ENCODE peak calls at places on chromosomes 6 and 20, in six cellular contexts. S is GM23338; M is B cell; W is naive thymus-derived CD4-positive, alpha-beta T cell; K is HCT116; I is naive thymus-derived CD8-positive, alpha-beta T cell. A is an unnamed sample.

GRCh38 chr6:14619419-14619781 is 501.8 kb downstream of the CD83 start:
- DNase-seq in S (no peak), M (no peak), W (no peak), K (no peak), I (no peak), A (no peak)

GRCh38 chr6:159256128-159256527 is 86.9 kb downstream of the FNDC1 start:
- DNase-seq in S (no peak), M (no peak), W (no peak), K (no peak), I (no peak), A (no peak)

GRCh38 chr6:35970181-35970580 is 49.3 kb upstream of the SRPK1 start:
- DNase-seq in S (no peak), M (no peak), W (no peak), K (no peak), I (no peak), A (peak)

GRCh38 chr6:104940881-104941693 is 15.8 kb upstream of the LIN28B start:
- DNase-seq in S (peak), M (peak), W (no peak), K (no peak), I (no peak), A (peak)

GRCh38 chr6:101011165-101011564 is 130.0 kb upstream of the ASCC3 start:
- DNase-seq in S (no peak), M (peak), W (no peak), K (no peak), I (no peak), A (no peak)

GRCh38 chr6:126258150-126258549 is 81.8 kb upstream of the CENPW start:
- DNase-seq in S (no peak), M (no peak), W (no peak), K (no peak), I (no peak), A (no peak)

GRCh38 chr20:31821427-31821826 is 2.3 kb downstream of the MYLK2 start:
- DNase-seq in S (no peak), M (no peak), W (no peak), K (no peak), I (no peak), A (no peak)

GRCh38 chr6:135686784-135687301 is 164.7 kb upstream of the PDE7B start:
- DNase-seq in S (no peak), M (no peak), W (no peak), K (no peak), I (no peak), A (no peak)

A was measured in RPMI7951.